ENCODE peak calls at places on chromosomes 7 and 10, in five cellular contexts. Q is body of pancreas, U is cardiac muscle cell, R is neural progenitor cell, M is tibial nerve. I is an unnamed sample.
A peak's percentile ranks its signal among the peaks of the same experiment; 100 is the strongest.

GRCh38 chr7:107396081-107396480 is 73.8 kb upstream of the GPR22 start:
- DNase-seq in Q (no peak), U (no peak), R (no peak), M (no peak), I (no peak)

GRCh38 chr7:94412762-94413322 is 18.1 kb downstream of the COL1A2 start:
- DNase-seq in Q (no peak), U (no peak), R (no peak), M (no peak), I (no peak)

GRCh38 chr10:111171183-111171582 is 94.4 kb downstream of the ADRA2A start:
- DNase-seq in Q (no peak), U (no peak), R (no peak), M (no peak), I (no peak)

GRCh38 chr7:101974365-101974764 is 156.9 kb downstream of the CUX1 start:
- DNase-seq in Q (no peak), U (no peak), R (no peak), M (no peak), I (no peak)

GRCh38 chr7:39896840-39897239 is 53.2 kb upstream of the CDK13 start:
- DNase-seq in Q (no peak), U (no peak), R (no peak), M (no peak), I (no peak)

GRCh38 chr7:3844545-3845151 is 543.6 kb downstream of the SDK1 start:
- DNase-seq in Q (no peak), U (no peak), R (no peak), M (no peak), I (no peak)

GRCh38 chr7:50771120-50772002 is 11.3 kb downstream of the GRB10 start:
- DNase-seq in Q (peak; percentile 82), U (no peak), R (no peak), M (no peak), I (no peak)

GRCh38 chr10:70272925-70273316 is 10.9 kb downstream of the NPFFR1 start:
- DNase-seq in Q (no peak), U (no peak), R (no peak), M (no peak), I (no peak)

GRCh38 chr10:30115391-30116253 is 56.2 kb upstream of the JCAD start:
- DNase-seq in Q (no peak), U (peak; percentile 61), R (peak; percentile 21), M (no peak), I (no peak)

GRCh38 chr10:44390585-44391072 is 5.7 kb upstream of the CXCL12 start:
- DNase-seq in Q (no peak), U (no peak), R (no peak), M (no peak), I (no peak)

GRCh38 chr10:128539784-128540759 is 413.8 kb upstream of the MKI67 start:
- DNase-seq in Q (no peak), U (no peak), R (peak; percentile 47), M (no peak), I (peak; percentile 69)

GRCh38 chr7:92448185-92448747 is 984 bp downstream of the GATAD1 start:
- DNase-seq in Q (peak; percentile 74), U (peak; percentile 54), R (peak; percentile 26), M (peak; percentile 70), I (peak; percentile 31)

GRCh38 chr10:60089095-60089494 is 182.7 kb upstream of the CCDC6 start:
- DNase-seq in Q (no peak), U (no peak), R (no peak), M (no peak), I (no peak)

GRCh38 chr7:45653209-45653907 is 79.2 kb downstream of the ADCY1 start:
- DNase-seq in Q (no peak), U (no peak), R (no peak), M (no peak), I (no peak)

GRCh38 chr10:89966211-89966610 is 264.8 kb downstream of the KIF20B start:
- DNase-seq in Q (no peak), U (no peak), R (peak; percentile 94), M (no peak), I (no peak)

GRCh38 chr10:34955391-34955790 is 134.8 kb downstream of the CUL2 start:
- DNase-seq in Q (no peak), U (no peak), R (no peak), M (no peak), I (no peak)

GRCh38 chr7:29883462-29884398 is 77.4 kb downstream of the WIPF3 start:
- DNase-seq in Q (peak; percentile 18), U (peak; percentile 23), R (peak; percentile 78), M (no peak), I (no peak)

GRCh38 chr7:123941391-123942180 is 16.5 kb downstream of the SPAM1 start:
- DNase-seq in Q (no peak), U (no peak), R (no peak), M (no peak), I (no peak)

GRCh38 chr10:61975107-61975932 is 73.8 kb downstream of the ARID5B start:
- DNase-seq in Q (no peak), U (no peak), R (no peak), M (no peak), I (peak; percentile 30)

GRCh38 chr7:106284516-106285050 is at the start of gene NAMPT:
- DNase-seq in Q (peak; percentile 49), U (peak; percentile 65), R (peak; percentile 80), M (peak; percentile 88), I (peak; percentile 56)

GRCh38 chr7:130277763-130278643 is 11.3 kb downstream of the CPA2 start:
- DNase-seq in Q (peak; percentile 79), U (peak; percentile 74), R (peak; percentile 74), M (peak; percentile 65), I (peak; percentile 69)

GRCh38 chr10:88110822-88111221 is 247.4 kb downstream of the PTEN start:
- DNase-seq in Q (no peak), U (no peak), R (no peak), M (no peak), I (no peak)
- H3K4me1 ChIP-seq in Q (peaks cover 10% of the 10 kb centered on the region), U (no peaks in the 10 kb centered on the region), R (no peaks in the 10 kb centered on the region), M (no peaks in the 10 kb centered on the region), I (peaks cover 12% of the 10 kb centered on the region)

DNA sequence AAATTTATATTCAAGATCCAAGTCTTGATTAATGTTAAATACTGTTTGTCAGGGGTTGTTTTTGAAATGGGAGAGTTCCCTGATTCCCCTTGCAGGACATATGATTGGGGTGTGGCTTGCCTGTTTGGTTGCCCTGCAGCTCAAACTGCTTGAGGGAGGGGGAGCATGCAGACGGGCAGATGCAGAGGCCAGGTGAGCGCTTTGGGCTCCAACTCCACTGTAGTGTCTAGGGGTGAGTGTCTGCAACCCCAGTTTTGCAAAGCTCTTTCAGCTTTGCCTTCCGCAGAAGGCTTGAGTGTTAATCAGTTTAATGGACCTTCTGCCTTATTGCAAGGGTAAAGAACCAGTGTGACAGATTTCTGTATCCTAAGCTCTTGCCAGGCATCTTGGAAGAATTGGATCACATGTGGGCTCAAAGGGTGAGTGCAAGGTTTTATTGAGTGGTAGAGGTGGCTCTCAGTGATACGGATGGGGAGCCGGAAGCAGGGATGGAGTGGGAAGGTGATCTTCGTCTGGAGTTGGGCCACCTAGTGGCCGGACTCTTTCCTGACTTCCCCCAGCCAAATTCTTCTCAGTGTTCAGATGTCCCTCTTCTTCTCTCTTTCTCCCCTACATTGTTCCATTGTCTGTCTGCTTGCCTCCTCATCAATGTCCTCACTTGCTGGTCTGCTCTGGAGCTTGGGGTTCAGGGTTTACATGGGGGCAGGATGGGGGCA is 479.7 kb downstream of the ATRNL1 start:
- DNase-seq in Q (no peak), U (peak; percentile 19), R (peak; percentile 42), M (no peak), I (peak; percentile 21)
- TF ChIP-seq CTCF in Q (no peak), U (peak; percentile 9), R (peak; percentile 62), M (no peak), I (peak; percentile 58)

DNA sequence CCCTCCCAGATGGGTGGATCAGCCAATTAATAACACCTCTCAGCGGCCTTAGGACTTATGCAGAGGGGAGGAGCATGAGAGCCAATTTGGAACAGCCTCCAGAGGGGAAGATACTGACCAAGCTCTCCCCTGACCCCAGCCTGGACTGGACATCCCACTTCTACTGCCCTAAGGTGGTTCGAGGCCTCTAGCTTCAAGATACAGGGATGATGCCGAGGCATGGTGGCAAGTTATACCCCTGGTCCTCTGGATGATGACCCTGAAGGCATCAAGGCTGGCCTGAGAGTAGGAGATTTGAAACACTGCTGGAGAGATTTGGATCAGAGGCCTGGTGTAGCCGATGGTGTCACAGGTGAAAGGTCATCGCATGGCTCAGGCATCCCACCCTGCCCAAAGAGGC is 3.2 kb downstream of the CDH23 start:
- DNase-seq in Q (no peak), U (no peak), R (no peak), M (no peak), I (no peak)
- H3K27me3 ChIP-seq in Q (no peaks in the 10 kb centered on the region), U (peaks cover 53% of the 10 kb centered on the region), R (peaks cover 60% of the 10 kb centered on the region), M (peaks cover 29% of the 10 kb centered on the region), I (peaks cover 26% of the 10 kb centered on the region)

GRCh38 chr10:96667401-96667800 is 52.9 kb downstream of the PIK3AP1 start:
- DNase-seq in Q (no peak), U (no peak), R (no peak), M (no peak), I (no peak)
- H3K4me1 ChIP-seq in Q (peaks cover 77% of the 10 kb centered on the region), U (peaks cover 35% of the 10 kb centered on the region), R (peaks cover 6% of the 10 kb centered on the region), M (no peaks in the 10 kb centered on the region), I (no peaks in the 10 kb centered on the region)

DNA sequence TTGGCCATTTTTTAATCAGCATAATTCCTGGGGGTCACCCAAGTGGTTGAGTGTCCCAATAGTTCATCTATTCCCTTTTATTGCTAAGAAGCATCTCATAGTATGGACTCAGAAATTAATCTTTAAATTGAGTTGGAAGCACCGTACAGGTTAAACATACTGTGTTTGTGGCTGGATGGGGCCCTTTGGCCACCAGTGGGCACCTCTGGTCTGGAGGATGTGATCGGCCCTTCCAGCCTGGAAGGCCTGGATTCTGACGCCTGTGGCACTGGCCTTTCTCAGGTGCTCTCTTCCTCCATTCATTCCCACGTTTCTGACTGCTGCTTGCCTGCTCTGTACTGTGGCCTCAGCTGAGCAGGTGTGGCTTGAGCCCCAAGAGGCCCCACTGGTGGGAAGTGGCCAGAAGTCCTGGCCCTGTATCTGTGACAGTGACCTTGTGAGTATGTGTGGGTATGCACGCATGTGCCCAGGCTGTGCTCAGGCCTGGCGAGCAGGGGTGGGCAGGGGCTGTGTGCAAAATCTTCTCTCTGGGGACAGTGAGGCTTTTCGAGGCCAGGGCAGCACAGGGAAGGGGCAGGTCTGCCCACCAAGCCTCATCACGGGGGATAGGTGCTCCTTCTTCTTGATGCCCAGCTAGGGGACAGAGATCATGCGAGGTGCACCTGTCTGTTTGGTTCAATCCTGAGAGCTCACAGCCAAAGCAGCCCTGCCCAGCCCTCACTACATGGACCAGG is 30.1 kb downstream of the LDB3 start:
- DNase-seq in Q (peak; percentile 13), U (no peak), R (no peak), M (no peak), I (no peak)
- TF ChIP-seq CTCF in Q (no peak), U (no peak), R (peak; percentile 28), M (no peak), I (peak; percentile 18)

DNA sequence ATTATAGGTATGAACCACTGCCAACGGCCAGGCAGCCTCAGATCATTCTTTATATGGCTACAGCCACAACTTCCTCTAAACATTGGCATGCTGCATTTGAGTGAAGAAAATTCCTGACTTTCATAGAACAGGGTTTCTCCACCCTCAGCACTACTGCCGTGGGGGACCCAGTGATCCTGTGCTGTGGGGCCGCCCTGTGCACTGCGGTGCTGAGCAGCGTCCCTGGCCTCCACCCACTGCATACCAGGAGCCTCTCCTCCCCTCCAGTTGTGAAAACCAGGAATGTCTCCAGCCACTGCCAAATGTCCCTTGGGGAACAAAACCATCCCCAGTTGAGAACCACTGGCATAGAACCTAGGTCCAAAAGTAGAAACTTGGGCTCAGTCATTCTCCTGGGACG is 15.8 kb downstream of the CNPY1 start:
- DNase-seq in Q (no peak), U (no peak), R (no peak), M (no peak), I (no peak)
- H3K27me3 ChIP-seq in Q (no peaks in the 10 kb centered on the region), U (peaks cover 98% of the 10 kb centered on the region), R (peaks cover 100% of the 10 kb centered on the region), M (peaks cover 74% of the 10 kb centered on the region), I (peaks cover 85% of the 10 kb centered on the region)